ENCODE peak calls at places on chromosome 9, in seven cellular contexts. One of them, this sample, is unnamed.

GRCh38 chr9:99105152-99106043 is 485 bp downstream of the TGFBR1 start:
- DNase-seq in A549: peak; percentile 69
- DNase-seq in uterus: peak; percentile 65
- DNase-seq in transverse colon: peak; percentile 84
- DNase-seq in H1: peak; percentile 80
- DNase-seq in sigmoid colon: peak; percentile 87
- DNase-seq in lower leg skin: peak; percentile 95
- DNase-seq in this sample: peak; percentile 83

GRCh38 chr9:120921751-120922181 is 4.8 kb downstream of the TRAF1 start:
- DNase-seq in A549: no peak
- DNase-seq in uterus: no peak
- DNase-seq in transverse colon: no peak
- DNase-seq in H1: no peak
- DNase-seq in sigmoid colon: no peak
- DNase-seq in lower leg skin: no peak
- DNase-seq in this sample: no peak

GRCh38 chr9:99445377-99445891 is 223.4 kb downstream of the SEC61B start:
- DNase-seq in A549: peak; percentile 29
- DNase-seq in uterus: no peak
- DNase-seq in transverse colon: no peak
- DNase-seq in H1: no peak
- DNase-seq in sigmoid colon: no peak
- DNase-seq in lower leg skin: peak; percentile 92
- DNase-seq in this sample: no peak

GRCh38 chr9:101398930-101399640 is 434 bp downstream of the ZNF189 start:
- DNase-seq in A549: no peak
- DNase-seq in uterus: peak; percentile 28
- DNase-seq in transverse colon: peak; percentile 7
- DNase-seq in H1: no peak
- DNase-seq in sigmoid colon: peak; percentile 64
- DNase-seq in lower leg skin: no peak
- DNase-seq in this sample: no peak

GRCh38 chr9:131459056-131459455 is 43.7 kb upstream of the POMT1 start:
- DNase-seq in A549: no peak
- DNase-seq in uterus: peak; percentile 10
- DNase-seq in transverse colon: no peak
- DNase-seq in H1: no peak
- DNase-seq in sigmoid colon: no peak
- DNase-seq in lower leg skin: no peak
- DNase-seq in this sample: no peak

GRCh38 chr9:78493166-78493742 is 196.3 kb downstream of the PSAT1 start:
- DNase-seq in A549: no peak
- DNase-seq in uterus: no peak
- DNase-seq in transverse colon: no peak
- DNase-seq in H1: no peak
- DNase-seq in sigmoid colon: no peak
- DNase-seq in lower leg skin: no peak
- DNase-seq in this sample: no peak

GRCh38 chr9:96242829-96243228 is 59.1 kb downstream of the HSD17B3 start:
- DNase-seq in A549: no peak
- DNase-seq in uterus: no peak
- DNase-seq in transverse colon: no peak
- DNase-seq in H1: no peak
- DNase-seq in sigmoid colon: no peak
- DNase-seq in lower leg skin: peak; percentile 59
- DNase-seq in this sample: no peak

GRCh38 chr9:16704489-16705111 is 165.9 kb downstream of the BNC2 start:
- DNase-seq in A549: peak; percentile 43
- DNase-seq in uterus: peak; percentile 75
- DNase-seq in transverse colon: peak; percentile 13
- DNase-seq in H1: no peak
- DNase-seq in sigmoid colon: peak; percentile 90
- DNase-seq in lower leg skin: no peak
- DNase-seq in this sample: no peak

GRCh38 chr9:110111868-110112267 is 96.1 kb downstream of the C9orf152 start:
- DNase-seq in A549: no peak
- DNase-seq in uterus: no peak
- DNase-seq in transverse colon: no peak
- DNase-seq in H1: no peak
- DNase-seq in sigmoid colon: no peak
- DNase-seq in lower leg skin: no peak
- DNase-seq in this sample: no peak

GRCh38 chr9:84239341-84239740 is 101.2 kb downstream of the SLC28A3 start:
- DNase-seq in A549: no peak
- DNase-seq in uterus: no peak
- DNase-seq in transverse colon: no peak
- DNase-seq in H1: no peak
- DNase-seq in sigmoid colon: no peak
- DNase-seq in lower leg skin: no peak
- DNase-seq in this sample: no peak

GRCh38 chr9:32382582-32383320 is 1.7 kb upstream of the ACO1 start:
- DNase-seq in A549: no peak
- DNase-seq in uterus: no peak
- DNase-seq in transverse colon: no peak
- DNase-seq in H1: no peak
- DNase-seq in sigmoid colon: no peak
- DNase-seq in lower leg skin: no peak
- DNase-seq in this sample: no peak

GRCh38 chr9:5671711-5672353 is 42.9 kb downstream of the RIC1 start:
- DNase-seq in A549: no peak
- DNase-seq in uterus: no peak
- DNase-seq in transverse colon: no peak
- DNase-seq in H1: no peak
- DNase-seq in sigmoid colon: no peak
- DNase-seq in lower leg skin: no peak
- DNase-seq in this sample: no peak

GRCh38 chr9:97980479-97980803 is 2.7 kb upstream of the ANP32B start:
- DNase-seq in A549: no peak
- DNase-seq in uterus: peak; percentile 71
- DNase-seq in transverse colon: peak; percentile 47
- DNase-seq in H1: no peak
- DNase-seq in sigmoid colon: peak; percentile 83
- DNase-seq in lower leg skin: peak; percentile 95
- DNase-seq in this sample: peak; percentile 85

GRCh38 chr9:38084556-38084880 is 15.5 kb upstream of the SHB start:
- DNase-seq in A549: no peak
- DNase-seq in uterus: no peak
- DNase-seq in transverse colon: no peak
- DNase-seq in H1: no peak
- DNase-seq in sigmoid colon: peak; percentile 69
- DNase-seq in lower leg skin: peak; percentile 72
- DNase-seq in this sample: no peak

GRCh38 chr9:87675906-87676515 is 49.9 kb upstream of the CTSL start:
- DNase-seq in A549: no peak
- DNase-seq in uterus: no peak
- DNase-seq in transverse colon: no peak
- DNase-seq in H1: no peak
- DNase-seq in sigmoid colon: no peak
- DNase-seq in lower leg skin: peak; percentile 68
- DNase-seq in this sample: no peak

GRCh38 chr9:99809586-99810357 is 11.9 kb upstream of the NR4A3 start:
- DNase-seq in A549: no peak
- DNase-seq in uterus: no peak
- DNase-seq in transverse colon: no peak
- DNase-seq in H1: no peak
- DNase-seq in sigmoid colon: no peak
- DNase-seq in lower leg skin: no peak
- DNase-seq in this sample: peak; percentile 4

GRCh38 chr9:84212982-84213381 is 127.6 kb downstream of the SLC28A3 start:
- DNase-seq in A549: no peak
- DNase-seq in uterus: no peak
- DNase-seq in transverse colon: no peak
- DNase-seq in H1: no peak
- DNase-seq in sigmoid colon: no peak
- DNase-seq in lower leg skin: no peak
- DNase-seq in this sample: no peak

GRCh38 chr9:128174062-128174461 is 14.0 kb downstream of the BBLN start:
- DNase-seq in A549: no peak
- DNase-seq in uterus: no peak
- DNase-seq in transverse colon: no peak
- DNase-seq in H1: no peak
- DNase-seq in sigmoid colon: no peak
- DNase-seq in lower leg skin: no peak
- DNase-seq in this sample: no peak

GRCh38 chr9:108259917-108260675 is 595.7 kb downstream of the ACTL7B start:
- DNase-seq in A549: no peak
- DNase-seq in uterus: no peak
- DNase-seq in transverse colon: no peak
- DNase-seq in H1: no peak
- DNase-seq in sigmoid colon: no peak
- DNase-seq in lower leg skin: no peak
- DNase-seq in this sample: no peak

GRCh38 chr9:131732061-131732526 is 7.8 kb downstream of the RAPGEF1 start:
- DNase-seq in A549: no peak
- DNase-seq in uterus: no peak
- DNase-seq in transverse colon: peak; percentile 57
- DNase-seq in H1: no peak
- DNase-seq in sigmoid colon: peak; percentile 94
- DNase-seq in lower leg skin: no peak
- DNase-seq in this sample: no peak

GRCh38 chr9:90547896-90548295 is 94.7 kb downstream of the DIRAS2 start:
- DNase-seq in A549: no peak
- DNase-seq in uterus: no peak
- DNase-seq in transverse colon: no peak
- DNase-seq in H1: no peak
- DNase-seq in sigmoid colon: no peak
- DNase-seq in lower leg skin: no peak
- DNase-seq in this sample: no peak

GRCh38 chr9:96333958-96334357 is 32.0 kb upstream of the HSD17B3 start:
- DNase-seq in A549: no peak
- DNase-seq in uterus: no peak
- DNase-seq in transverse colon: no peak
- DNase-seq in H1: no peak
- DNase-seq in sigmoid colon: no peak
- DNase-seq in lower leg skin: peak; percentile 43
- DNase-seq in this sample: no peak

GRCh38 chr9:3526166-3526902 is 533 bp upstream of the RFX3 start:
- DNase-seq in A549: peak; percentile 56
- DNase-seq in uterus: peak; percentile 86
- DNase-seq in transverse colon: peak; percentile 90
- DNase-seq in H1: peak; percentile 88
- DNase-seq in sigmoid colon: peak; percentile 93
- DNase-seq in lower leg skin: peak; percentile 97
- DNase-seq in this sample: peak; percentile 94
- TF ChIP-seq POLR2A in A549: peak; percentile 79
- TF ChIP-seq POLR2A in uterus: peak; percentile 83
- TF ChIP-seq POLR2A in transverse colon: peak; percentile 95
- TF ChIP-seq POLR2A in H1: peak; percentile 73
- TF ChIP-seq POLR2A in sigmoid colon: peak; percentile 76
- TF ChIP-seq POLR2A in lower leg skin: no peak
- TF ChIP-seq POLR2A in this sample: peak; percentile 98

DNA sequence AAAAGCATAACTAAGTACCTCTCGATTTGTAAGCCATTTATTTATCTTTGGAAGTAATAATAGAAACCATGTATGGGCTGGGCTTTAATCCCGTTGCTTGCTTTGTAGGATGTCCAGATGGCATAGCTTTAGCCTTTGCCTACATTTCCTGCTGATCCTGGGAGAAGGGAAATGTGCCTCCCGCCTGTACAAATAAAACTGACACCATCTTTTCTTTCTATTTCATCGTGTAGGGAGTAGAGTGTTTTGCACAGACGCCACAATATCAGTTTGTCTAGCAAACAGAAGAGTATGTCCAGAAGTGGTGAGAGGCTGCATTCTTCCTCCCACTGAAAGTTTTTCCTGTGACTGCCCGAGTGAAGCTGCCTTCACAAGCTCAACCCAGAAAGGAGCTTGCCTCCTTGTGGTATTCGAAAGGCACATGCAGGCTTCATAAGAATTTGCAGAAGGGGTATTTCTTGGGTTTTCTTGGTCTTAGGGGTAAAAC is 24.7 kb upstream of the TJP2 start:
- DNase-seq in A549: no peak
- DNase-seq in uterus: no peak
- DNase-seq in transverse colon: no peak
- DNase-seq in H1: peak; percentile 35
- DNase-seq in sigmoid colon: no peak
- DNase-seq in lower leg skin: no peak
- DNase-seq in this sample: no peak
- TF ChIP-seq POLR2A in A549: no peak
- TF ChIP-seq POLR2A in uterus: no peak
- TF ChIP-seq POLR2A in transverse colon: no peak
- TF ChIP-seq POLR2A in H1: no peak
- TF ChIP-seq POLR2A in sigmoid colon: no peak
- TF ChIP-seq POLR2A in lower leg skin: no peak
- TF ChIP-seq POLR2A in this sample: no peak

DNA sequence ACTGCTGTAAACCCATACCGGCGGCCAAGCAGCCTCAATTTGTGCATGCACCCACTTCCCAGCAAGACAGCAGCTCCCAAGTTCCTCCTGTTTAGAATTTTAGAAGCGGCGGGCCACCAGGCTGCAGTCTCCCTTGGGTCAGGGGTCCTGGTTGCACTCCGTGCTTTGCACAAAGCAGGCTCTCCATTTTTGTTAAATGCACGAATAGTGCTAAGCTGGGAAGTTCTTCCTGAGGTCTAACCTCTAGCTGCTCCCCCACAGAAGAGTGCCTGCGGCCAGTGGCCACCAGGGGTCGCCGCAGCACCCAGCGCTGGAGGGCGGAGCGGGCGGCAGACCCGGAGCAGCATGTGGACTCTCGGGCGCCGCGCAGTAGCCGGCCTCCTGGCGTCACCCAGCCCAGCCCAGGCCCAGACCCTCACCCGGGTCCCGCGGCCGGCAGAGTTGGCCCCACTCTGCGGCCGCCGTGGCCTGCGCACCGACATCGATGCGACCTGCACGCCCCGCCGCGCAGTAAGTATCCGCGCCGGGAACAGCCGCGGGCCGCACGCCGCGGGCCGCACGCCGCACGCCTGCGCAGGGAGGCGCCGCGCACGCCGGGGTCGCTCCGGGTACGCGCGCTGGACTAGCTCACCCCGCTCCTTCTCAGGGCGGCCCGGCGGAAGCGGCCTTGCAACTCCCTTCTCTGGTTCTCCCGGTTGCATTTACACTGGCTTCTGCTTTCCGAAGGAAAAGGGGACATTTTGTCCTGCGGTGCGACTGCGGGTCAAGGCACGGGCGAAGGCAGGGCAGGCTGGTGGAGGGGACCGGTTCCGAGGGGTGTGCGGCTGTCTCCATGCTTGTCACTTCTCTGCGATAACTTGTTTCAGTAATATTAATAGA is at the start of gene FXN:
- DNase-seq in A549: peak; percentile 70
- DNase-seq in uterus: peak; percentile 66
- DNase-seq in transverse colon: peak; percentile 88
- DNase-seq in H1: peak; percentile 91
- DNase-seq in sigmoid colon: peak; percentile 90
- DNase-seq in lower leg skin: peak; percentile 95
- DNase-seq in this sample: peak; percentile 89
- TF ChIP-seq POLR2A in A549: peak; percentile 60
- TF ChIP-seq POLR2A in uterus: peak; percentile 8
- TF ChIP-seq POLR2A in transverse colon: peak; percentile 28
- TF ChIP-seq POLR2A in H1: peak; percentile 80
- TF ChIP-seq POLR2A in sigmoid colon: no peak
- TF ChIP-seq POLR2A in lower leg skin: no peak
- TF ChIP-seq POLR2A in this sample: peak; percentile 73

DNA sequence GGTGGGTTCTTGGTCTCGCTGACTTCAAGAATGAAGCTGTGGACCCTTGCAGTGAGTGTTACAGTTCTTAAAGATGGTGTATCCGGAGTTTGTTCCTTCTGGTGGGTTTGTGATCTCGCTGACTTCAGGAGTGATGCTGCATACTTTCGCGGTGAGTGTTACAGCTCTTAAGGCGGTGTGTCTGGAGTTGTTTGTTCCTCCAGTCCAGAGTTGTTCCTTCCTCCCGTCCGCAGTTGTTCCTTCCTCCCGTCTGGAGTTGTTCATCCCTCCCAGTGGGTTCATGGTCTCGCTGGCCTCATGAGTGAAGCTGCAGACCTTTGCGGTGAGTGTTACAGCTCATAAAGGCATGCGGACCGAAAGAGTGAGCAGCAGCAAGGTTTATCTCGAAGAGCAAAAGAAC is 159.6 kb upstream of the ADAMTSL1 start:
- DNase-seq in A549: no peak
- DNase-seq in uterus: no peak
- DNase-seq in transverse colon: no peak
- DNase-seq in H1: no peak
- DNase-seq in sigmoid colon: no peak
- DNase-seq in lower leg skin: no peak
- DNase-seq in this sample: no peak
- TF ChIP-seq POLR2A in A549: no peak
- TF ChIP-seq POLR2A in uterus: no peak
- TF ChIP-seq POLR2A in transverse colon: no peak
- TF ChIP-seq POLR2A in H1: no peak
- TF ChIP-seq POLR2A in sigmoid colon: no peak
- TF ChIP-seq POLR2A in lower leg skin: no peak
- TF ChIP-seq POLR2A in this sample: no peak

This sample was measured in erythroblast.